ENCODE peak calls at places on chromosomes 1 and 21, in seven cellular contexts. F is RCC 7860; O is AG10803; J is stimulated activated CD4-positive, alpha-beta T cell treated with anti-CD3 and anti-CD28 coated beads, Interleukin-15, amount 100 ng/mL, for 24 hours; Q is mesendoderm; H is omental fat pad; M is GM13977. Z is an unnamed sample.

GRCh38 chr1:58290685-58291372 is 255.7 kb downstream of the OMA1 start:
- DNase-seq in M (no peak), O (peak), J (no peak), F (no peak), H (no peak), Q (peak), Z (no peak)

GRCh38 chr1:25556791-25557476 is 13.5 kb downstream of the LDLRAP1 start:
- DNase-seq in J (peak), F (no peak), O (peak), H (no peak), M (no peak), Q (no peak), Z (no peak)

GRCh38 chr21:25368531-25368930 is 238.8 kb downstream of the MRPL39 start:
- DNase-seq in Q (no peak), J (no peak), O (no peak), M (no peak), H (no peak), F (no peak), Z (no peak)

GRCh38 chr1:151945725-151946365 is 36.5 kb upstream of the THEM4 start:
- DNase-seq in H (peak), F (peak), Q (peak), O (peak), M (peak), J (peak), Z (peak)

GRCh38 chr1:115280073-115280472 is 58.0 kb downstream of the NGF start:
- DNase-seq in H (no peak), J (peak), O (peak), M (no peak), Q (no peak), F (no peak), Z (no peak)

GRCh38 chr1:202272446-202272845 is 69.3 kb downstream of the UBE2T start:
- DNase-seq in O (no peak), H (no peak), M (no peak), F (no peak), Q (no peak), J (no peak), Z (peak)

GRCh38 chr1:56819393-56819899 is at the start of gene FYB2:
- DNase-seq in F (no peak), Q (peak), H (no peak), J (no peak), M (no peak), O (no peak), Z (peak)

GRCh38 chr1:223209293-223209898 is 66.3 kb upstream of the TLR5 start:
- DNase-seq in F (no peak), O (no peak), Q (no peak), J (no peak), M (no peak), H (no peak), Z (no peak)

GRCh38 chr1:226642421-226642820 is 93.9 kb downstream of the STUM start:
- DNase-seq in M (no peak), Q (no peak), O (no peak), H (no peak), J (no peak), F (no peak), Z (peak)

GRCh38 chr1:186828612-186829542 is at the start of gene PLA2G4A:
- DNase-seq in H (no peak), Q (peak), F (no peak), O (peak), J (peak), M (peak), Z (no peak)

GRCh38 chr1:22461100-22461499 is 9.4 kb downstream of the ZBTB40 start:
- DNase-seq in H (no peak), Q (no peak), J (no peak), O (no peak), F (no peak), M (no peak), Z (no peak)

GRCh38 chr1:210294991-210295773 is 33.5 kb upstream of the HHAT start:
- DNase-seq in J (no peak), M (no peak), O (peak), H (no peak), F (no peak), Q (peak), Z (no peak)

GRCh38 chr1:198416276-198416675 is 124.2 kb downstream of the ATP6V1G3 start:
- DNase-seq in J (no peak), Q (peak), F (no peak), H (no peak), O (peak), M (no peak), Z (no peak)

GRCh38 chr1:39689214-39689613 is 2.0 kb downstream of the HPCAL4 start:
- DNase-seq in Q (no peak), F (no peak), O (no peak), M (no peak), H (no peak), J (no peak), Z (no peak)

GRCh38 chr1:37865348-37866119 is 6.1 kb upstream of the MTF1 start:
- DNase-seq in Q (no peak), H (no peak), M (no peak), F (peak), J (peak), O (peak), Z (no peak)

GRCh38 chr1:54254055-54254454 is 54.1 kb downstream of the MRPL37 start:
- DNase-seq in M (no peak), H (no peak), O (peak), Q (no peak), F (peak), J (no peak), Z (no peak)

GRCh38 chr21:39340687-39341086 is 8.2 kb downstream of the HMGN1 start:
- DNase-seq in O (no peak), J (no peak), H (no peak), M (no peak), F (no peak), Q (no peak), Z (no peak)

GRCh38 chr1:232620356-232620841 is 9.5 kb downstream of the SIPA1L2 start:
- DNase-seq in H (no peak), J (no peak), M (no peak), O (peak), F (peak), Q (peak), Z (no peak)

GRCh38 chr1:200556005-200556404 is 64.5 kb downstream of the KIF14 start:
- DNase-seq in J (no peak), H (no peak), Q (peak), F (no peak), O (peak), M (no peak), Z (no peak)

GRCh38 chr1:86155807-86156561 is 588 bp downstream of the COL24A1 start:
- DNase-seq in H (no peak), O (peak), M (peak), F (no peak), Q (peak), J (peak), Z (peak)

GRCh38 chr1:29398431-29398830 is 162.1 kb downstream of the PTPRU start:
- DNase-seq in M (no peak), Q (no peak), F (no peak), J (no peak), O (peak), H (no peak), Z (no peak)

GRCh38 chr1:116078699-116079223 is 32.4 kb upstream of the MAB21L3 start:
- DNase-seq in O (no peak), F (no peak), J (no peak), H (no peak), M (no peak), Q (peak), Z (no peak)

GRCh38 chr1:162133566-162133965 is 64.1 kb downstream of the NOS1AP start:
- DNase-seq in O (peak), Q (no peak), M (no peak), H (no peak), J (no peak), F (no peak), Z (no peak)

GRCh38 chr1:246798606-246799496 is 74.6 kb downstream of the SCCPDH start:
- DNase-seq in H (no peak), M (no peak), Q (no peak), F (no peak), O (no peak), J (no peak), Z (peak)

GRCh38 chr1:44645466-44646244 is 28.6 kb downstream of the TMEM53 start:
- DNase-seq in O (peak), F (no peak), H (no peak), J (no peak), Q (no peak), M (no peak), Z (peak)

GRCh38 chr1:205769641-205770365 is 5.5 kb downstream of the RAB29 start:
- DNase-seq in O (peak), Q (no peak), M (no peak), J (no peak), H (no peak), F (no peak), Z (no peak)

GRCh38 chr1:171486048-171486519 is 754 bp downstream of the PRRC2C start:
- DNase-seq in M (peak), H (peak), J (peak), F (peak), Q (peak), O (peak), Z (no peak)

GRCh38 chr1:12339410-12339809 is 109.6 kb downstream of the VPS13D start:
- DNase-seq in Q (peak), J (no peak), M (no peak), F (no peak), H (no peak), O (no peak), Z (no peak)

GRCh38 chr21:45372732-45373355 is 32.1 kb upstream of the COL18A1 start:
- DNase-seq in M (no peak), J (no peak), F (peak), H (no peak), Q (no peak), O (no peak), Z (peak)

GRCh38 chr1:214332950-214333798 is 52.2 kb downstream of the SMYD2 start:
- DNase-seq in M (peak), Q (peak), H (peak), F (peak), O (peak), J (peak), Z (no peak)

GRCh38 chr1:230772457-230773395 is 25.5 kb downstream of the CAPN9 start:
- DNase-seq in J (no peak), O (peak), H (no peak), Q (peak), F (no peak), M (no peak), Z (no peak)

GRCh38 chr1:210236840-210237409 is 4.3 kb downstream of the SERTAD4 start:
- DNase-seq in Q (no peak), H (no peak), F (no peak), O (peak), J (no peak), M (no peak), Z (no peak)

GRCh38 chr1:227948493-227949260 is 945 bp upstream of the WNT9A start:
- DNase-seq in F (no peak), H (no peak), J (no peak), M (peak), Q (no peak), O (no peak), Z (peak)

GRCh38 chr1:26787706-26788514 is at the start of gene PIGV:
- DNase-seq in H (peak), O (peak), J (peak), Q (peak), M (peak), F (peak), Z (peak)